ENCODE peak calls at places on chromosome 1, in nine cellular contexts. I is colonic mucosa, S is Calu3, D is GM03348, V is pulmonary artery endothelial cell, U is neuronal stem cell, C is globus pallidus, L is Right ventricle myocardium superior, M is Ammon's horn. R is an unnamed sample.

GRCh38 chr1:223346311-223346710 is 17.7 kb downstream of the SUSD4 start:
- DNase-seq in D (no peak), I (no peak), L (no peak), U (no peak), C (no peak), V (no peak), M (no peak), S (no peak), R (no peak)

GRCh38 chr1:236509647-236510401 is 14.0 kb upstream of the LGALS8 start:
- DNase-seq in S (no peak), I (peak; percentile 53), V (no peak), C (no peak), D (no peak), L (no peak), M (no peak), U (no peak), R (no peak)

GRCh38 chr1:14775434-14775833 is 176.9 kb downstream of the KAZN start:
- DNase-seq in U (no peak), S (no peak), I (no peak), L (no peak), M (no peak), V (no peak), C (no peak), D (no peak), R (no peak)

GRCh38 chr1:7580923-7581753 is 190.0 kb upstream of the VAMP3 start:
- DNase-seq in D (peak; percentile 43), U (no peak), S (no peak), M (peak; percentile 43), C (no peak), L (peak; percentile 13), I (no peak), V (no peak), R (no peak)

GRCh38 chr1:42420911-42421585 is 34.8 kb downstream of the ZMYND12 start:
- DNase-seq in U (no peak), V (peak; percentile 33), M (peak; percentile 77), D (peak; percentile 69), S (no peak), C (peak; percentile 76), L (peak; percentile 54), I (peak; percentile 60), R (no peak)

GRCh38 chr1:47780469-47780995 is 216.7 kb downstream of the TRABD2B start:
- DNase-seq in V (no peak), U (no peak), L (no peak), I (no peak), D (no peak), M (no peak), S (no peak), C (no peak), R (no peak)

GRCh38 chr1:201184734-201185453 is 5.7 kb upstream of the IGFN1 start:
- DNase-seq in S (peak; percentile 59), L (no peak), D (peak; percentile 89), I (no peak), V (no peak), C (peak; percentile 34), U (peak; percentile 55), M (peak; percentile 47), R (no peak)

GRCh38 chr1:244647819-244648218 is 5.1 kb upstream of the DESI2 start:
- DNase-seq in L (no peak), I (no peak), D (no peak), U (no peak), S (no peak), M (no peak), V (no peak), C (no peak), R (no peak)

GRCh38 chr1:36392836-36393235 is 4.9 kb downstream of the LSM10 start:
- DNase-seq in I (no peak), V (no peak), U (no peak), C (no peak), L (peak; percentile 2), M (no peak), S (no peak), D (no peak), R (no peak)

GRCh38 chr1:156655904-156656516 is 14.1 kb downstream of the BCAN start:
- DNase-seq in I (no peak), U (no peak), D (no peak), V (no peak), S (no peak), L (no peak), M (no peak), C (no peak), R (no peak)

GRCh38 chr1:201404722-201405483 is 5.8 kb upstream of the LAD1 start:
- DNase-seq in U (no peak), M (no peak), V (no peak), S (no peak), C (no peak), D (no peak), I (peak; percentile 73), L (no peak), R (no peak)

GRCh38 chr1:243268284-243268653 is 12.4 kb downstream of the SDCCAG8 start:
- DNase-seq in U (no peak), D (peak; percentile 75), S (no peak), C (no peak), M (no peak), I (no peak), L (no peak), V (peak; percentile 68), R (no peak)

GRCh38 chr1:21623411-21623961 is 45.7 kb downstream of the RAP1GAP start:
- DNase-seq in L (no peak), I (peak; percentile 48), U (no peak), C (no peak), M (no peak), S (peak; percentile 84), D (no peak), V (no peak), R (no peak)

GRCh38 chr1:236835491-236835890 is 40.4 kb downstream of the MTR start:
- DNase-seq in S (no peak), C (no peak), U (no peak), D (no peak), L (no peak), I (no peak), V (no peak), M (no peak), R (no peak)

GRCh38 chr1:43530483-43531452 is at the start of gene PTPRF:
- DNase-seq in V (no peak), S (peak; percentile 83), I (peak; percentile 75), C (no peak), L (peak; percentile 74), M (peak; percentile 72), D (peak; percentile 98), U (peak; percentile 46), R (no peak)

GRCh38 chr1:224623743-224624333 is 7.7 kb downstream of the CNIH3 start:
- DNase-seq in U (no peak), L (no peak), S (peak; percentile 13), C (no peak), D (peak; percentile 79), I (peak; percentile 30), V (peak; percentile 50), M (no peak), R (no peak)

GRCh38 chr1:232059726-232060360 is 433.3 kb downstream of the DISC1 start:
- DNase-seq in D (no peak), M (no peak), U (no peak), C (no peak), S (no peak), V (no peak), L (no peak), I (no peak), R (no peak)

GRCh38 chr1:27574001-27574781 is 29.8 kb downstream of the AHDC1 start:
- DNase-seq in L (no peak), D (no peak), U (no peak), M (no peak), V (no peak), C (no peak), S (no peak), I (no peak), R (no peak)

GRCh38 chr1:108149796-108150467 is 50.2 kb downstream of the SLC25A24 start:
- DNase-seq in V (no peak), U (no peak), L (no peak), M (no peak), D (peak; percentile 64), I (no peak), C (no peak), S (no peak), R (no peak)

GRCh38 chr1:228161381-228161780 is 4.2 kb upstream of the IBA57 start:
- DNase-seq in M (no peak), U (no peak), I (no peak), L (no peak), D (no peak), C (no peak), S (no peak), V (no peak), R (no peak)

GRCh38 chr1:106700151-106700550 is 356.3 kb upstream of the PRMT6 start:
- DNase-seq in U (no peak), D (no peak), I (no peak), L (no peak), C (no peak), S (no peak), M (no peak), V (no peak), R (no peak)

GRCh38 chr1:43509740-43510375 is 20.8 kb upstream of the PTPRF start:
- DNase-seq in D (no peak), V (no peak), L (no peak), U (no peak), M (no peak), C (no peak), I (peak; percentile 58), S (no peak), R (no peak)

GRCh38 chr1:81682490-81682889 is 118.2 kb upstream of the ADGRL2 start:
- DNase-seq in S (peak; percentile 47), V (no peak), I (no peak), C (no peak), M (no peak), L (no peak), D (peak; percentile 43), U (no peak), R (no peak)

GRCh38 chr1:30527511-30528140 is 195.8 kb downstream of the MATN1 start:
- DNase-seq in C (no peak), I (no peak), V (no peak), M (no peak), U (no peak), L (peak; percentile 81), S (no peak), D (no peak), R (no peak)

GRCh38 chr1:194378517-194378916 is 1192.1 kb upstream of the B3GALT2 start:
- DNase-seq in S (no peak), I (no peak), L (no peak), C (no peak), M (no peak), D (no peak), V (no peak), U (no peak), R (no peak)

GRCh38 chr1:35929730-35930592 is 944 bp upstream of the AGO3 start:
- DNase-seq in D (peak; percentile 76), I (peak; percentile 55), V (no peak), S (peak; percentile 23), L (peak; percentile 70), U (peak; percentile 9), M (peak; percentile 49), C (no peak), R (peak; percentile 18)

GRCh38 chr1:168234846-168235547 is 9.2 kb downstream of the SFT2D2 start:
- DNase-seq in S (peak; percentile 70), D (peak; percentile 62), V (no peak), U (no peak), L (no peak), M (peak; percentile 49), I (no peak), C (no peak), R (peak; percentile 54)

GRCh38 chr1:27868932-27869718 is 3.2 kb upstream of the THEMIS2 start:
- DNase-seq in U (no peak), S (no peak), D (no peak), L (peak; percentile 56), I (no peak), C (no peak), M (peak; percentile 43), V (no peak), R (no peak)

GRCh38 chr1:23629728-23630290 is 61.8 kb upstream of the RPL11 start:
- DNase-seq in L (no peak), U (no peak), S (no peak), I (no peak), D (no peak), C (no peak), M (no peak), V (no peak), R (no peak)

GRCh38 chr1:220462756-220463155 is 65.2 kb upstream of the MARK1 start:
- DNase-seq in L (no peak), U (no peak), I (no peak), D (no peak), S (peak; percentile 42), C (no peak), V (no peak), M (no peak), R (no peak)

GRCh38 chr1:93735722-93736121 is 54.1 kb upstream of the BCAR3 start:
- DNase-seq in V (no peak), U (no peak), S (no peak), C (no peak), D (peak; percentile 91), I (no peak), L (no peak), M (no peak), R (no peak)